ENCODE peak calls at places on chromosomes 6 and 20, in four cellular contexts. One of them, this sample, is unnamed.

GRCh38 chr6:46926481-46926880 is 4.7 kb upstream of the ADGRF5 start:
- DNase-seq in T-helper 9 cell: no peak
- DNase-seq in GM04504: no peak
- DNase-seq in fibroblast of lung: no peak
- DNase-seq in this sample: no peak

GRCh38 chr6:170122676-170123075 is 168.2 kb downstream of the DLL1 start:
- DNase-seq in T-helper 9 cell: no peak
- DNase-seq in GM04504: no peak
- DNase-seq in fibroblast of lung: no peak
- DNase-seq in this sample: no peak

GRCh38 chr6:160523223-160523622 is 140.9 kb downstream of the LPA start:
- DNase-seq in T-helper 9 cell: no peak
- DNase-seq in GM04504: no peak
- DNase-seq in fibroblast of lung: no peak
- DNase-seq in this sample: no peak

GRCh38 chr6:164322533-164322932 is 908.0 kb downstream of the QKI start:
- DNase-seq in T-helper 9 cell: no peak
- DNase-seq in GM04504: peak; percentile 8
- DNase-seq in fibroblast of lung: peak; percentile 1
- DNase-seq in this sample: no peak

GRCh38 chr6:122995930-122996796 is at the start of gene CLVS2:
- DNase-seq in T-helper 9 cell: no peak
- DNase-seq in GM04504: peak; percentile 1
- DNase-seq in fibroblast of lung: peak; percentile 20
- DNase-seq in this sample: no peak

GRCh38 chr6:143647191-143647590 is 30.6 kb upstream of the PHACTR2 start:
- DNase-seq in T-helper 9 cell: no peak
- DNase-seq in GM04504: no peak
- DNase-seq in fibroblast of lung: no peak
- DNase-seq in this sample: no peak

GRCh38 chr20:45061244-45061643 is 39.7 kb downstream of the KCNS1 start:
- DNase-seq in T-helper 9 cell: no peak
- DNase-seq in GM04504: peak; percentile 49
- DNase-seq in fibroblast of lung: peak; percentile 90
- DNase-seq in this sample: peak; percentile 95

GRCh38 chr6:54013966-54014365 is 97.3 kb upstream of the MLIP start:
- DNase-seq in T-helper 9 cell: no peak
- DNase-seq in GM04504: no peak
- DNase-seq in fibroblast of lung: no peak
- DNase-seq in this sample: no peak

This sample was measured in HS-27A.